ENCODE peak calls at places on chromosomes 12 and 14, in four cellular contexts. B, Q, K and A are unnamed samples.

GRCh38 chr14:67416810-67417209 is 4.8 kb upstream of the PLEK2 start:
- DNase-seq in Q (no peak), B (no peak), K (no peak), A (no peak)

GRCh38 chr12:66279127-66279712 is 23.1 kb upstream of the HELB start:
- DNase-seq in B (no peak), K (no peak), Q (no peak), A (peak; percentile 14)

GRCh38 chr12:114662512-114663177 is 21.3 kb downstream of the TBX3 start:
- DNase-seq in Q (peak; percentile 90), B (no peak), K (no peak), A (peak; percentile 88)

GRCh38 chr14:89327771-89328212 is 89.2 kb downstream of the FOXN3 start:
- DNase-seq in B (no peak), Q (no peak), K (no peak), A (no peak)

GRCh38 chr12:64083285-64084210 is 138.5 kb downstream of the KICS2 start:
- DNase-seq in B (no peak), K (peak; percentile 88), Q (peak; percentile 88), A (peak; percentile 31)

GRCh38 chr14:100213956-100214767 is 24.8 kb upstream of the YY1 start:
- DNase-seq in Q (peak; percentile 92), B (peak; percentile 90), K (no peak), A (peak; percentile 64)

GRCh38 chr14:69260979-69261605 is 1.1 kb downstream of the GALNT16 start:
- DNase-seq in B (no peak), Q (peak; percentile 57), K (no peak), A (no peak)

GRCh38 chr12:6157482-6157881 is 33.0 kb upstream of the VWF start:
- DNase-seq in B (no peak), Q (no peak), K (no peak), A (no peak)

GRCh38 chr14:65070710-65071033 is 31.6 kb downstream of the MAX start:
- DNase-seq in B (no peak), Q (no peak), K (no peak), A (no peak)

GRCh38 chr12:123660328-123660727 is 10.6 kb upstream of the TCTN2 start:
- DNase-seq in Q (no peak), B (no peak), K (peak; percentile 33), A (peak; percentile 97)

GRCh38 chr14:105582639-105583038 is 56.3 kb downstream of the TMEM121 start:
- DNase-seq in B (peak; percentile 84), Q (no peak), K (no peak), A (peak; percentile 5)

GRCh38 chr12:105076098-105076497 is 8.2 kb downstream of the ALDH1L2 start:
- DNase-seq in K (no peak), Q (no peak), B (no peak), A (peak; percentile 51)

GRCh38 chr14:75499084-75499875 is 23.0 kb upstream of the BATF start:
- DNase-seq in K (no peak), B (no peak), Q (no peak), A (no peak)

GRCh38 chr12:41223600-41223999 is 35.5 kb downstream of the PDZRN4 start:
- DNase-seq in K (no peak), B (no peak), Q (no peak), A (no peak)

GRCh38 chr14:22479781-22480464 is 109.1 kb downstream of the DAD1 start:
- DNase-seq in B (no peak), K (no peak), Q (no peak), A (no peak)

GRCh38 chr14:75877292-75877691 is 104.5 kb downstream of the TGFB3 start:
- DNase-seq in K (no peak), B (no peak), Q (no peak), A (peak; percentile 91)

GRCh38 chr14:69879175-69880047 is at the start of gene SMOC1:
- DNase-seq in K (no peak), Q (peak; percentile 62), B (peak; percentile 73), A (peak; percentile 55)

GRCh38 chr12:101671157-101671791 is 26.2 kb upstream of the CHPT1 start:
- DNase-seq in K (no peak), Q (no peak), B (no peak), A (no peak)

GRCh38 chr14:59123975-59124374 is 64.5 kb upstream of the DAAM1 start:
- DNase-seq in Q (no peak), K (no peak), B (no peak), A (peak; percentile 25)
- TF ChIP-seq CTCF in Q (no peak), K (peak; percentile 13), B (no peak), A (no peak)

DNA sequence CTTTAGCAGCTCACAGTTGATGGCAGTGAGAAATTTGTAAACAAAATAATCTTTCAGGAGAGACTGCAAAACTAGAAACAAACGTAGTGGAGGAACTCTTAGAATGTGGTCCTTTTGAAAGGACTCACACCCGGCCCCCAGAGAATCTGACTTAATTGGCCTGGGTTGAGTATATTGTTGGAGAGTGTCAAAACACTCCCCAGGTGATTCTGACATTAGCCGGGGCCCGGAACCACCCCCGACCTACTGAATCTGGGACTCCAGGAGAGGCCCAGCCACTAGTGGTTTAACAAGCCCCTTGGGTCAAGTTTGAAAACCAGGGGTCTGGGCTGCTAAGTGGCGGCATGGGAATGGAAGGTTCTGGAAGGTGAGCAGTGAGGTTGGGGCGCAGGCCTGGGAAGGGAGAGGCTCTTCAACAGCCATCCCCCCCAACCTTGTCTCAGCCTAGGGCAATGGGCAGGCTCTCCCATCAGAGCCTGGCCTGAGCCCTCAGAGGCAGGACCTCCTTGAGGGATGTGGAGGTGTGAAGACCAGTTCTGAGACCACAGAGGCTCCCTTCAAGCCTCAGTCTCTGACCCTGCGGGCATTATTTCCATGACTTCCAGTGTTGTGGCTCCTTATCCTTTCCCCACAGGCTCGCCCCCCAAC is 1.1 kb upstream of the ELK3 start:
- DNase-seq in Q (no peak), B (peak; percentile 69), K (no peak), A (no peak)
- H3K4me3 ChIP-seq in Q (no peak overlapping the region), B (no peak overlapping the region), K (no peak overlapping the region), A (no peak overlapping the region)

DNA sequence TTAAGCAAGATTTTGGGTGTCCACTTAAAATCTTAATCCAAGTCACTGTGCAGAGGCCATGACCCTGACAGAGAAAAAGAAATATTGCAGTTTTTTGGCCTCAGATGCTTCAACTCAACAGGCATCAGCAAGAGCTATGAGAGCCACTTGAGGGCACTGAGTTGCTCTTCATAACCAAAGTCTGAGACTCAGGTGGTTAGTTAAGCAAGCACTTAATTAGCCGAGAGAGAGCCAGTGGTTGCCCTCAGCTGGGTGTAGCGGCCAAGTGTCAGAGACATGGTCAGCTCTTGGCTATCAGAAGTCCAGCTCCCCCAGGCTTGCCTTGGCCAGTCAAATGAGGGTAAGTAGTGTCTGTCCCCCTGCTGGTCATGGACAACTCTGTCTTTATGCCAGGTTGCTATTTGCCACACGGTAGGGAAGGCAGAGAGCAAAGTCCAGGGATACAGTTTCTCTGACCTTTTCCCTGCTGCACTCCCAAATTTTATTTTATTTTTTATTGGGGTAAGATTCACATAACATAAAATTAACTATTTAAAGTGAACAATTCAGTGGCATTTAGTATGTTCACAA is 9.0 kb upstream of the KRT71 start:
- DNase-seq in Q (no peak), K (no peak), B (no peak), A (no peak)
- TF ChIP-seq CTCF in Q (no peak), K (peak; percentile 39), B (no peak), A (peak; percentile 48)

DNA sequence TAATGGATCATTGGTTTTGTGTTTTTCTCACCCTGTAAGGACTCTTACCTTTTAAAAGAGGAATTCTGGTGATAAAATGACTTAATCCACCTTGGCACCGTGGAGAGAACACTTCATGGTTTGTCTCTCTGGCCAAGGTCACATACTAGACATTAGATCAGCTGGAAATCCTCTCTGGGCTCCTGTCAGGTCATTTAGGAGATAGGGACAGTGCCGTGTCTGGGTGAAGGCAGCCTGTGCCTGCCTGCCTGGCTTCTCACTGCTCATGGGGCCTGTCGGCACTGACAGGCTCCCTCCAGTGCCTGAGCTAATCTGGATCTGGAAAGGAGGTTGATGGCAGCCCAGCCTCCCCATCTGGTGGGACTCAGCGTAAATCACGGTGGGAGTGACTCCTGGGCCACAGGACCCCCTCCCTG is 5.7 kb downstream of the CRADD start:
- DNase-seq in B (no peak), Q (peak; percentile 55), K (no peak), A (no peak)
- H3K4me3 ChIP-seq in B (no peak overlapping the region), Q (no peak overlapping the region), K (no peak overlapping the region), A (no peak overlapping the region)

GRCh38 chr12:67747869-67748760 is 99.6 kb downstream of the DYRK2 start:
- DNase-seq in Q (peak; percentile 36), K (no peak), B (no peak), A (peak; percentile 38)
- TF ChIP-seq CTCF in Q (no peak), K (no peak), B (no peak), A (no peak)

GRCh38 chr14:85535916-85536834 is 6.2 kb downstream of the FLRT2 start:
- DNase-seq in B (no peak), Q (no peak), K (no peak), A (peak; percentile 71)
- H3K4me3 ChIP-seq in B (peak overlapping the region; percentile 76), Q (peak overlapping the region; percentile 65), K (peak overlapping the region; percentile 91), A (no peak overlapping the region)

DNA sequence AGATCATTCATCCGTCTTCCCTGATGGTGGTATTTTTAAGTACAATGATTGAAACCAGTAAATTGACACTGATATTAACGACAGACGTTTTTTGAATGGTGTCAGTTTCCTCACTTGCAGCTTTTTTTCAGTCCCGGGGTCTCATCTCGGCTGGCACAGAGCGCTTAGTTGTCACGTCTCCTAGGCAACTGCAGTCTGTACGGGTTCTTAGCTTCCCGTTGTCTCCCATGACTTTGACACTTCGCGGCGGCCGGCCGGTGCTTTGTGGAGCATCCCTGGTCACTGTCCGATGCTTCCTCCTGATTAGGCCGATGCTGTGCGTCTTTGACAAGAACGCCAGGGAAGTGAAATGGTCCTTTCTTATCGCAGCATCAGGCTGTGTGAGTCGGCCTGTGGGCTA is 67.4 kb downstream of the ADGRD1 start:
- DNase-seq in K (no peak), B (no peak), Q (no peak), A (no peak)
- TF ChIP-seq CTCF in K (no peak), B (no peak), Q (no peak), A (no peak)

GRCh38 chr14:23483216-23483854 is 13.8 kb downstream of the NGDN start:
- DNase-seq in B (no peak), Q (no peak), K (no peak), A (no peak)
- H3K4me3 ChIP-seq in B (no peak overlapping the region), Q (no peak overlapping the region), K (no peak overlapping the region), A (no peak overlapping the region)